ENCODE peak calls at places on chromosomes 12 and 14, in seven cellular contexts. One of them, this sample, is unnamed.

GRCh38 chr12:132084681-132085635 is 59.2 kb downstream of the DDX51 start:
- DNase-seq in H9: peak; percentile 81
- DNase-seq in trophoblast cell: peak; percentile 40
- DNase-seq in neuronal stem cell: peak; percentile 71
- DNase-seq in IMR-90: peak; percentile 33
- DNase-seq in mesenchymal stem cell: peak; percentile 84
- DNase-seq in H1: no peak
- DNase-seq in this sample: peak; percentile 83

GRCh38 chr12:67302162-67302561 is 33.0 kb downstream of the CAND1 start:
- DNase-seq in H9: no peak
- DNase-seq in trophoblast cell: peak; percentile 22
- DNase-seq in neuronal stem cell: no peak
- DNase-seq in IMR-90: no peak
- DNase-seq in mesenchymal stem cell: no peak
- DNase-seq in H1: no peak
- DNase-seq in this sample: no peak

GRCh38 chr12:89033062-89033461 is 319.2 kb downstream of the DUSP6 start:
- DNase-seq in H9: no peak
- DNase-seq in trophoblast cell: no peak
- DNase-seq in neuronal stem cell: no peak
- DNase-seq in IMR-90: no peak
- DNase-seq in mesenchymal stem cell: no peak
- DNase-seq in H1: no peak
- DNase-seq in this sample: no peak

GRCh38 chr14:101005447-101005846 is 101.9 kb upstream of the RTL1 start:
- DNase-seq in H9: peak; percentile 18
- DNase-seq in trophoblast cell: no peak
- DNase-seq in neuronal stem cell: no peak
- DNase-seq in IMR-90: no peak
- DNase-seq in mesenchymal stem cell: no peak
- DNase-seq in H1: no peak
- DNase-seq in this sample: no peak

GRCh38 chr12:15982471-15982870 is 71.3 kb downstream of the DERA start:
- DNase-seq in H9: no peak
- DNase-seq in trophoblast cell: no peak
- DNase-seq in neuronal stem cell: no peak
- DNase-seq in IMR-90: peak; percentile 67
- DNase-seq in mesenchymal stem cell: peak; percentile 28
- DNase-seq in H1: no peak
- DNase-seq in this sample: peak; percentile 14

GRCh38 chr14:94038921-94039629 is 12.9 kb downstream of the OTUB2 start:
- DNase-seq in H9: no peak
- DNase-seq in trophoblast cell: no peak
- DNase-seq in neuronal stem cell: no peak
- DNase-seq in IMR-90: no peak
- DNase-seq in mesenchymal stem cell: no peak
- DNase-seq in H1: no peak
- DNase-seq in this sample: no peak

GRCh38 chr14:80681651-80682050 is 259.9 kb downstream of the CEP128 start:
- DNase-seq in H9: no peak
- DNase-seq in trophoblast cell: peak; percentile 72
- DNase-seq in neuronal stem cell: no peak
- DNase-seq in IMR-90: peak; percentile 23
- DNase-seq in mesenchymal stem cell: peak; percentile 6
- DNase-seq in H1: no peak
- DNase-seq in this sample: no peak

GRCh38 chr12:122646568-122647220 is 56.5 kb downstream of the HCAR2 start:
- DNase-seq in H9: no peak
- DNase-seq in trophoblast cell: peak; percentile 50
- DNase-seq in neuronal stem cell: no peak
- DNase-seq in IMR-90: peak; percentile 88
- DNase-seq in mesenchymal stem cell: peak; percentile 66
- DNase-seq in H1: no peak
- DNase-seq in this sample: no peak

GRCh38 chr14:105117257-105117646 is 51.3 kb downstream of the JAG2 start:
- DNase-seq in H9: no peak
- DNase-seq in trophoblast cell: no peak
- DNase-seq in neuronal stem cell: no peak
- DNase-seq in IMR-90: no peak
- DNase-seq in mesenchymal stem cell: no peak
- DNase-seq in H1: no peak
- DNase-seq in this sample: no peak

GRCh38 chr14:100494645-100495044 is 92.6 kb downstream of the BEGAIN start:
- DNase-seq in H9: no peak
- DNase-seq in trophoblast cell: peak; percentile 75
- DNase-seq in neuronal stem cell: no peak
- DNase-seq in IMR-90: no peak
- DNase-seq in mesenchymal stem cell: no peak
- DNase-seq in H1: no peak
- DNase-seq in this sample: no peak

GRCh38 chr14:64760146-64760755 is 56.0 kb downstream of the PLEKHG3 start:
- DNase-seq in H9: peak; percentile 81
- DNase-seq in trophoblast cell: peak; percentile 70
- DNase-seq in neuronal stem cell: peak; percentile 57
- DNase-seq in IMR-90: peak; percentile 42
- DNase-seq in mesenchymal stem cell: peak; percentile 43
- DNase-seq in H1: no peak
- DNase-seq in this sample: peak; percentile 65

GRCh38 chr14:94043756-94044475 is 17.8 kb downstream of the OTUB2 start:
- DNase-seq in H9: no peak
- DNase-seq in trophoblast cell: no peak
- DNase-seq in neuronal stem cell: no peak
- DNase-seq in IMR-90: no peak
- DNase-seq in mesenchymal stem cell: no peak
- DNase-seq in H1: no peak
- DNase-seq in this sample: no peak

GRCh38 chr12:32027684-32028355 is 68.6 kb downstream of the RESF1 start:
- DNase-seq in H9: no peak
- DNase-seq in trophoblast cell: no peak
- DNase-seq in neuronal stem cell: no peak
- DNase-seq in IMR-90: no peak
- DNase-seq in mesenchymal stem cell: no peak
- DNase-seq in H1: no peak
- DNase-seq in this sample: no peak

GRCh38 chr14:67556671-67557070 is 23.6 kb downstream of the PLEKHH1 start:
- DNase-seq in H9: no peak
- DNase-seq in trophoblast cell: no peak
- DNase-seq in neuronal stem cell: no peak
- DNase-seq in IMR-90: no peak
- DNase-seq in mesenchymal stem cell: no peak
- DNase-seq in H1: no peak
- DNase-seq in this sample: no peak

GRCh38 chr12:132708150-132708549 is 2.5 kb upstream of the PGAM5 start:
- DNase-seq in H9: no peak
- DNase-seq in trophoblast cell: no peak
- DNase-seq in neuronal stem cell: no peak
- DNase-seq in IMR-90: no peak
- DNase-seq in mesenchymal stem cell: no peak
- DNase-seq in H1: no peak
- DNase-seq in this sample: no peak

GRCh38 chr12:49051777-49052438 is 8.7 kb downstream of the KMT2D start:
- DNase-seq in H9: peak; percentile 29
- DNase-seq in trophoblast cell: no peak
- DNase-seq in neuronal stem cell: no peak
- DNase-seq in IMR-90: no peak
- DNase-seq in mesenchymal stem cell: no peak
- DNase-seq in H1: no peak
- DNase-seq in this sample: no peak

GRCh38 chr12:94969424-94969823 is 34.1 kb downstream of the NDUFA12 start:
- DNase-seq in H9: no peak
- DNase-seq in trophoblast cell: no peak
- DNase-seq in neuronal stem cell: no peak
- DNase-seq in IMR-90: no peak
- DNase-seq in mesenchymal stem cell: no peak
- DNase-seq in H1: no peak
- DNase-seq in this sample: no peak

GRCh38 chr12:958449-959123 is 9.1 kb upstream of the RAD52 start:
- DNase-seq in H9: no peak
- DNase-seq in trophoblast cell: no peak
- DNase-seq in neuronal stem cell: no peak
- DNase-seq in IMR-90: no peak
- DNase-seq in mesenchymal stem cell: no peak
- DNase-seq in H1: no peak
- DNase-seq in this sample: no peak

GRCh38 chr14:58941666-58942065 is 246.8 kb upstream of the DAAM1 start:
- DNase-seq in H9: no peak
- DNase-seq in trophoblast cell: peak; percentile 52
- DNase-seq in neuronal stem cell: no peak
- DNase-seq in IMR-90: peak; percentile 64
- DNase-seq in mesenchymal stem cell: peak; percentile 75
- DNase-seq in H1: no peak
- DNase-seq in this sample: no peak

GRCh38 chr14:69687963-69688649 is 76.7 kb downstream of the SUSD6 start:
- DNase-seq in H9: no peak
- DNase-seq in trophoblast cell: no peak
- DNase-seq in neuronal stem cell: no peak
- DNase-seq in IMR-90: no peak
- DNase-seq in mesenchymal stem cell: no peak
- DNase-seq in H1: no peak
- DNase-seq in this sample: no peak

GRCh38 chr14:51653855-51654548 is 2.3 kb downstream of the FRMD6 start:
- DNase-seq in H9: no peak
- DNase-seq in trophoblast cell: no peak
- DNase-seq in neuronal stem cell: no peak
- DNase-seq in IMR-90: peak; percentile 31
- DNase-seq in mesenchymal stem cell: no peak
- DNase-seq in H1: no peak
- DNase-seq in this sample: no peak

GRCh38 chr12:12985817-12986408 is 14.2 kb downstream of the HEBP1 start:
- DNase-seq in H9: peak; percentile 88
- DNase-seq in trophoblast cell: peak; percentile 50
- DNase-seq in neuronal stem cell: no peak
- DNase-seq in IMR-90: peak; percentile 17
- DNase-seq in mesenchymal stem cell: peak; percentile 55
- DNase-seq in H1: no peak
- DNase-seq in this sample: peak; percentile 73
- H2BK120ac ChIP-seq in H9: no peak overlapping the region
- H2BK120ac ChIP-seq in trophoblast cell: no peak overlapping the region
- H2BK120ac ChIP-seq in neuronal stem cell: no peak overlapping the region
- H2BK120ac ChIP-seq in IMR-90: no peak overlapping the region
- H2BK120ac ChIP-seq in mesenchymal stem cell: no peak overlapping the region
- H2BK120ac ChIP-seq in H1: no peak overlapping the region
- H2BK120ac ChIP-seq in this sample: no peak overlapping the region

DNA sequence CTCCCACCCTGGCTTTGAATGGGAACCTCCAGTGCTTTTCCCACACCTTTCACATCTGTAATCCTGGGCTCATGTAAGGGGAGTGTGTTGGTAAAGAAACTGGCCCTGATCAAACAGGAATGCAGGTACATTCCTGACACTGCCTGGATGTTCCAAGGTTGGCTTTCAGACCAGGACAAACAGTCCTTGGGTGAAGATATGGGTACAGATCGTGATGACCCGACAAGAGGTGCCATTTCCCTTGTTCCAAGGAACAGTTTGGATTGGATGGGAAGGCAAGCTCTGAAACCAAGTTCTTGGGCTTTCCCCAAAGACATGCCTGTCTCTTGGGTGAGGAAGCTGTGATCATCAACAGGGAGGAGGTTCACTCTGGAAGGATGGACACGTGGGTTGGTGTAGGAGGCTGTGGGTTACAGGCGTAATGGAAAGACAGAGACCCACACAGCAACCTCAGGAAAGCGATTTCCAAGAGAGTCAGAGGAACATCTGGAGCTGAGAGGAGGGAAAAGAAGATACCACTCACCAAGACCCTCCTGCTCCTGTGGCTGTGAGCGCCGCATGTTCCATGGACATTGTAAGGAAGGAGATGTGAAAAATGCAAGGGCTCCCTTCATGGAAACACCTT is 26.4 kb downstream of the VDR start:
- DNase-seq in H9: no peak
- DNase-seq in trophoblast cell: peak; percentile 35
- DNase-seq in neuronal stem cell: no peak
- DNase-seq in IMR-90: no peak
- DNase-seq in mesenchymal stem cell: no peak
- DNase-seq in H1: no peak
- DNase-seq in this sample: no peak
- H3K4ac ChIP-seq in H9: no peak overlapping the region
- H3K4ac ChIP-seq in trophoblast cell: no peak overlapping the region
- H3K4ac ChIP-seq in neuronal stem cell: no peak overlapping the region
- H3K4ac ChIP-seq in IMR-90: peak overlapping the region; percentile 13
- H3K4ac ChIP-seq in mesenchymal stem cell: no peak overlapping the region
- H3K4ac ChIP-seq in H1: no peak overlapping the region
- H3K4ac ChIP-seq in this sample: no peak overlapping the region

DNA sequence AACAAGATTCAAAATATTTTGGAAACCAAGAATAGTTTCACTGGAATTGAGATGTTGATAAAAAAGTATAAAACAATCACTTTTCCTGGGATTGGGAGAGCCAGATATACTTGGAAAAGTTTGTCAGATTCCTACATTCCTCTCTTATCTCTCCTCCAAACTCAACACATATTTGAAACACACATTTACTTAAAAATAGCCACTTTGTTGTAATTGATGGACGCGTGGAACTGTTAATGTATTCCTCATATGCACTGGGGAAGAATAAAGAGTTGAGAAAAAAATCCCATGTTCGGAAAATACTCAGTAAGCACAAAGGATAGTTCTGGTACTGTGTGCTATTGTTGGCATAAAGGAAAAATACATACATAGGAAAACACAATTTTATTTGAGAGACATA is 195.6 kb upstream of the FLRT2 start:
- DNase-seq in H9: no peak
- DNase-seq in trophoblast cell: no peak
- DNase-seq in neuronal stem cell: no peak
- DNase-seq in IMR-90: no peak
- DNase-seq in mesenchymal stem cell: no peak
- DNase-seq in H1: no peak
- DNase-seq in this sample: no peak
- H2BK120ac ChIP-seq in H9: no peak overlapping the region
- H2BK120ac ChIP-seq in trophoblast cell: no peak overlapping the region
- H2BK120ac ChIP-seq in neuronal stem cell: no peak overlapping the region
- H2BK120ac ChIP-seq in IMR-90: no peak overlapping the region
- H2BK120ac ChIP-seq in mesenchymal stem cell: no peak overlapping the region
- H2BK120ac ChIP-seq in H1: no peak overlapping the region
- H2BK120ac ChIP-seq in this sample: no peak overlapping the region

DNA sequence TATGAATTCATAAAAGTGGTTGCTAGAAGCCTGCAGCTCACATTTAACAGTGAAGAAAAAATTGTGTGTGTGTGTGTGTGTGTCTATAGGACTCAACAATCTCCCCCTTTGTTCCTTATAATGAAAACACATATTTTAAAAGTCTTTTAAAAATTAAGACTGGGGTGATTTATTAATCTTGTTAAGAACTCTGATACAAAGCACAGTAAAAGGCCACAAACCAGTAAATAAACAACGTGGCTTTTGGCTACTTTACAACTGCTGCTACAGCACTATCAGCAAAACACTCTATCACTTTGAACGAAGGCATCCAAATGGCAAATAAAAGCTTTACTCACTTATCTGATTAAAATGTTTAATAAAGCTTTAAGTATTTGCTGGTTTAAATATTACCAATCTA is 614 bp upstream of the VCPKMT start:
- DNase-seq in H9: no peak
- DNase-seq in trophoblast cell: no peak
- DNase-seq in neuronal stem cell: no peak
- DNase-seq in IMR-90: no peak
- DNase-seq in mesenchymal stem cell: no peak
- DNase-seq in H1: no peak
- DNase-seq in this sample: no peak
- H3K4ac ChIP-seq in H9: no peak overlapping the region
- H3K4ac ChIP-seq in trophoblast cell: no peak overlapping the region
- H3K4ac ChIP-seq in neuronal stem cell: no peak overlapping the region
- H3K4ac ChIP-seq in IMR-90: peak overlapping the region; percentile 55
- H3K4ac ChIP-seq in mesenchymal stem cell: no peak overlapping the region
- H3K4ac ChIP-seq in H1: no peak overlapping the region
- H3K4ac ChIP-seq in this sample: no peak overlapping the region